ENCODE peak calls at places on chromosomes 2 and 18, in five cellular contexts. One of them, this sample, is unnamed.
A peak's percentile ranks its signal among the peaks of the same experiment; 100 is the strongest.

GRCh38 chr2:176652300-176653182 is 383.3 kb downstream of the MTX2 start:
- DNase-seq in astrocyte: peak; percentile 28
- DNase-seq in left ventricle myocardium inferior: no peak
- DNase-seq in uterus: no peak
- DNase-seq in psoas muscle: no peak
- DNase-seq in this sample: no peak

GRCh38 chr2:58336416-58336815 is 95.3 kb upstream of the FANCL start:
- DNase-seq in astrocyte: no peak
- DNase-seq in left ventricle myocardium inferior: no peak
- DNase-seq in uterus: no peak
- DNase-seq in psoas muscle: no peak
- DNase-seq in this sample: no peak

GRCh38 chr2:70248810-70249438 is 496 bp upstream of the TIA1 start:
- DNase-seq in astrocyte: no peak
- DNase-seq in left ventricle myocardium inferior: peak; percentile 88
- DNase-seq in uterus: peak; percentile 93
- DNase-seq in psoas muscle: peak; percentile 87
- DNase-seq in this sample: no peak

GRCh38 chr18:34108206-34108605 is 116.5 kb downstream of the NOL4 start:
- DNase-seq in astrocyte: no peak
- DNase-seq in left ventricle myocardium inferior: no peak
- DNase-seq in uterus: no peak
- DNase-seq in psoas muscle: no peak
- DNase-seq in this sample: no peak

GRCh38 chr18:830315-830901 is 18.4 kb upstream of the YES1 start:
- DNase-seq in astrocyte: peak; percentile 77
- DNase-seq in left ventricle myocardium inferior: no peak
- DNase-seq in uterus: peak; percentile 21
- DNase-seq in psoas muscle: no peak
- DNase-seq in this sample: no peak

GRCh38 chr2:127893033-127893432 is 7.3 kb upstream of the AMMECR1L start:
- DNase-seq in astrocyte: no peak
- DNase-seq in left ventricle myocardium inferior: peak; percentile 18
- DNase-seq in uterus: no peak
- DNase-seq in psoas muscle: no peak
- DNase-seq in this sample: no peak

GRCh38 chr2:240595381-240596079 is 9.0 kb downstream of the CAPN10 start:
- DNase-seq in astrocyte: no peak
- DNase-seq in left ventricle myocardium inferior: no peak
- DNase-seq in uterus: peak; percentile 11
- DNase-seq in psoas muscle: peak; percentile 20
- DNase-seq in this sample: no peak

GRCh38 chr18:28637897-28638296 is 461.0 kb upstream of the CDH2 start:
- DNase-seq in astrocyte: no peak
- DNase-seq in left ventricle myocardium inferior: no peak
- DNase-seq in uterus: no peak
- DNase-seq in psoas muscle: no peak
- DNase-seq in this sample: no peak

GRCh38 chr2:124323321-124323720 is 298.2 kb downstream of the CNTNAP5 start:
- DNase-seq in astrocyte: no peak
- DNase-seq in left ventricle myocardium inferior: no peak
- DNase-seq in uterus: no peak
- DNase-seq in psoas muscle: no peak
- DNase-seq in this sample: no peak

GRCh38 chr2:45612265-45612664 is 1.2 kb upstream of the SRBD1 start:
- DNase-seq in astrocyte: no peak
- DNase-seq in left ventricle myocardium inferior: no peak
- DNase-seq in uterus: no peak
- DNase-seq in psoas muscle: no peak
- DNase-seq in this sample: no peak

GRCh38 chr2:24513266-24513665 is 22.2 kb downstream of the NCOA1 start:
- DNase-seq in astrocyte: peak; percentile 11
- DNase-seq in left ventricle myocardium inferior: no peak
- DNase-seq in uterus: no peak
- DNase-seq in psoas muscle: no peak
- DNase-seq in this sample: no peak

GRCh38 chr2:2662037-2662846 is 331.2 kb upstream of the MYT1L start:
- DNase-seq in astrocyte: no peak
- DNase-seq in left ventricle myocardium inferior: peak; percentile 62
- DNase-seq in uterus: no peak
- DNase-seq in psoas muscle: peak; percentile 52
- DNase-seq in this sample: no peak

GRCh38 chr2:2219984-2220383 is 111.1 kb downstream of the MYT1L start:
- DNase-seq in astrocyte: no peak
- DNase-seq in left ventricle myocardium inferior: no peak
- DNase-seq in uterus: no peak
- DNase-seq in psoas muscle: no peak
- DNase-seq in this sample: no peak

GRCh38 chr2:191991442-191991841 is 144.6 kb upstream of the CAVIN2 start:
- DNase-seq in astrocyte: no peak
- DNase-seq in left ventricle myocardium inferior: no peak
- DNase-seq in uterus: no peak
- DNase-seq in psoas muscle: no peak
- DNase-seq in this sample: no peak

GRCh38 chr18:58097127-58097906 is 53.3 kb downstream of the NEDD4L start:
- DNase-seq in astrocyte: peak; percentile 57
- DNase-seq in left ventricle myocardium inferior: no peak
- DNase-seq in uterus: no peak
- DNase-seq in psoas muscle: no peak
- DNase-seq in this sample: no peak

GRCh38 chr2:240237609-240238151 is 97.2 kb upstream of the OTOS start:
- DNase-seq in astrocyte: peak; percentile 79
- DNase-seq in left ventricle myocardium inferior: no peak
- DNase-seq in uterus: no peak
- DNase-seq in psoas muscle: no peak
- DNase-seq in this sample: no peak

GRCh38 chr2:23385748-23386421 is 906 bp downstream of the KLHL29 start:
- DNase-seq in astrocyte: no peak
- DNase-seq in left ventricle myocardium inferior: peak; percentile 33
- DNase-seq in uterus: peak; percentile 28
- DNase-seq in psoas muscle: peak; percentile 39
- DNase-seq in this sample: no peak

GRCh38 chr2:23383087-23383486 is 1.9 kb upstream of the KLHL29 start:
- DNase-seq in astrocyte: no peak
- DNase-seq in left ventricle myocardium inferior: no peak
- DNase-seq in uterus: no peak
- DNase-seq in psoas muscle: no peak
- DNase-seq in this sample: no peak

GRCh38 chr2:23386422-23387220 is 1.6 kb downstream of the KLHL29 start:
- DNase-seq in astrocyte: peak; percentile 10
- DNase-seq in left ventricle myocardium inferior: peak; percentile 24
- DNase-seq in uterus: peak; percentile 44
- DNase-seq in psoas muscle: peak; percentile 24
- DNase-seq in this sample: no peak

GRCh38 chr2:23385351-23385747 is 370 bp downstream of the KLHL29 start:
- DNase-seq in astrocyte: peak; percentile 16
- DNase-seq in left ventricle myocardium inferior: peak; percentile 36
- DNase-seq in uterus: peak; percentile 31
- DNase-seq in psoas muscle: peak; percentile 37
- DNase-seq in this sample: no peak

DNA sequence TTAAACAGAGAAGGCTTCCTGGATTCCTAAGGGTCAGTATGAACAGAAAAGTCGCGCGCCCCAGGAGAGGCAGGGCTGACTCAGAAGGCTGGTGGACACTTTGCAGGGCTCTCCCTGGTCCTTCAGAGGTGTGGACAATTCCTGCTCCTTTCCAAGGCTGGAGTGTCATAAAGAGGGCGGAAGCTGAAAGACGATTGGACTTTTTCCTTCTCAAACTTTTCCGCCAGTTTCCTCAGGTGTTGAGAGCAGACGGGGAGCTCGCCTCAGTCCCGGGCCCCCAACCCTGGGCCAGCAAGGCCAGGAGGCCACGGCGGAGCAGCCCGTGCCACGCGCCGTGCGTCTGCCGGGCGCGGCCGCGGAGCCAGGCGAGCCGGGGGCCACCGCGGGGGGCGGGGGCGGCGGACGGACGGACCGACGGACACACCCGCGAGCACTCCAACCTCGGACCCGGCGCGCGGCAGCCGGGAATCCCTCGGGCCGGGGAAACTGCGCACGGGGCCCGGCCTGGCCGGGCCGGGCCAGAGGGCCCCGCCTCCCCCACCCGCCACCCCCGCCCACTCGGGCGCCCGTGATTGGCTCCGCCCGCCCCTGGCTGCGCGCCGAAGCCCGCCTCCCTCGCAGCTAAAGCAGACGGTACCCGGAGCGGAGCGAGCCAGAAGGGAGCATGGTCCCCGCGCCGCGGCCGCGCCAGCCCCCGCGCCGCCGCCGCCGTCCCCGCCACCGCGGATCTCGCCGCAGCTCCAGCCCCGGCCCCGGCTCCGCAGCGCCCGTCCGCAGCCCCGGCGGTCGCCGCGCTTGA is at the start of gene KLHL29:
- DNase-seq in astrocyte: peak; percentile 41
- DNase-seq in left ventricle myocardium inferior: peak; percentile 87
- DNase-seq in uterus: peak; percentile 87
- DNase-seq in psoas muscle: peak; percentile 90
- DNase-seq in this sample: no peak
- H3K4me3 ChIP-seq in astrocyte: peak within 1 kb of the TSS; percentile 60
- H3K4me3 ChIP-seq in left ventricle myocardium inferior: peak within 1 kb of the TSS; percentile 75
- H3K4me3 ChIP-seq in uterus: peak within 1 kb of the TSS; percentile 70
- H3K4me3 ChIP-seq in psoas muscle: peak within 1 kb of the TSS; percentile 76
- H3K4me3 ChIP-seq in this sample: peak within 1 kb of the TSS; percentile 82

DNA sequence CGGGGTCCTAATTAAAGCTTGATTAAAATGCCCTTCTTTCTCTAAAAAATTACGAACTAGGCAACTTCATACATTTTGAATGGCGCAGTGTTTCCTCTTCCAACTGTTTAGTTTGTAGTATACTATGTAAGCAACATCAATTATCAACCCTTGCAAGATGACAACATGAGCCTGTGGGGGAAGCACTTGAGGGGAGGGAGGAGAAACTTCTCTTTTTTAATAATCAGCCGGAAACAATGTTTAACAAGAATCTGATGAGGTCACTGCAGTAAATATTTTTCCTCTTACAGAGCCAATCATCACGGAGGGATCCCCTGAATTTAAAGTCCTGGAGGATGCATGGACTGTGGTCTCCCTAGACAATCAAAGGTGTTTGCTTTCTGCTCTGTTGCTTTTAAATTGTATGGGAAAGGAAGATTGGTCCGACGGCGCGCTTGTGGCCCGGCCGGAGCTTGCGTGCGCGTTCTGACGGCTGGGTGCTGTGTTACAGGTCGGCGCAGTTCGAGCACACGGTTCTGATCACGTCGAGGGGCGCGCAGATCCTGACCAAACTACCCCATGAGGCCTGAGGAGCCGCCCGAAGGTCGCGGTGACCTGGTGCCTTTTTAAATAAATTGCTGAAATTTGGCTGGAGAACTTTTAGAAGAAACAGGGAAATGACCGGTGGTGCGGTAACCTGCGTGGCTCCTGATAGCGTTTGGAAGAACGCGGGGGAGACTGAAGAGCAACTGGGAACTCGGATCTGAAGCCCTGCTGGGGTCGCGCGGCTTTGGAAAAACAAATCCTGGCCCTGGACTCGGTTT is 5.3 kb upstream of the DLX1 start:
- DNase-seq in astrocyte: no peak
- DNase-seq in left ventricle myocardium inferior: no peak
- DNase-seq in uterus: no peak
- DNase-seq in psoas muscle: no peak
- DNase-seq in this sample: no peak
- H3K27me3 ChIP-seq in astrocyte: peaks cover 54% of the 10 kb centered on the region
- H3K27me3 ChIP-seq in left ventricle myocardium inferior: peaks cover 77% of the 10 kb centered on the region
- H3K27me3 ChIP-seq in uterus: peaks cover 47% of the 10 kb centered on the region
- H3K27me3 ChIP-seq in psoas muscle: peaks cover 41% of the 10 kb centered on the region
- H3K27me3 ChIP-seq in this sample: peaks cover 33% of the 10 kb centered on the region

DNA sequence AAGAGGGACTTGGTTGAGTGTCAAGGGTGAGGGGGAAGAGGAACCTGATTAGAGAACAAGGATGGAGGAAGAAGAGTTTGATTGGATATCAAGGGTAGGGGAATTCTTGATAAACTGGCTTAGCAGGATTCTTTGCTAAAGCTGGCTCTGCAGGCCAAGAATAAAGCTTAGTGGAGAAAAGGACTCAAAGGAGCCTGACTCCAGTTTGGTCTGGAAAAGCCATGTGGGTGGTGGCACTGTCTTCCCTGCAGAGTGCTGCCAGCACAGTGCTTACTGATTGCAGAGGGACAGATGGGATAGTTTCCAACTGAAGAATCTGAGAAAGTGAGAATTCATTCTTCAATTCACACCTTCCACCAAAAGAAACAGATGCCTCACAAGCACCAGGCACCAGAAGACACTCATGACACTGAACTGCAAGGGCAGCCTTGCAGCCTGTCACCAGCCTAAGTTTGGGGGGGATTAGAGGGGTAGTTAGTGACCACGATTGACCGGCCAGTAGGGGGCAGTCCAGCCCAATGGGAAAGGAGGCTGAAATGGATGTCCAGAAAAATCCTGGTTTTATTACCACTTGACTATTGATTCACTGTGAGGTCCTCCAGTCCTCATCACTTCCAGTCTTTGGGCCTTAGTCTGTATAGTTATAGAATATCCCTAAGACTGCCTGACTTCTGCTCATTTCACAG is 334.5 kb downstream of the SMAD2 start:
- DNase-seq in astrocyte: no peak
- DNase-seq in left ventricle myocardium inferior: no peak
- DNase-seq in uterus: no peak
- DNase-seq in psoas muscle: no peak
- DNase-seq in this sample: no peak
- TF ChIP-seq CTCF in astrocyte: no peak
- TF ChIP-seq CTCF in left ventricle myocardium inferior: peak; percentile 33
- TF ChIP-seq CTCF in uterus: no peak
- TF ChIP-seq CTCF in psoas muscle: no peak
- TF ChIP-seq CTCF in this sample: peak; percentile 31

GRCh38 chr2:188978291-188979081 is 4.3 kb downstream of the COL3A1 start:
- DNase-seq in astrocyte: peak; percentile 96
- DNase-seq in left ventricle myocardium inferior: no peak
- DNase-seq in uterus: peak; percentile 61
- DNase-seq in psoas muscle: no peak
- DNase-seq in this sample: peak; percentile 63
- H3K4me3 ChIP-seq in astrocyte: no peak overlapping the region
- H3K4me3 ChIP-seq in left ventricle myocardium inferior: peak overlapping the region; percentile 64
- H3K4me3 ChIP-seq in uterus: peak overlapping the region; percentile 58
- H3K4me3 ChIP-seq in psoas muscle: peak overlapping the region; percentile 52
- H3K4me3 ChIP-seq in this sample: peak overlapping the region; percentile 67

GRCh38 chr2:41958775-41959174 is 89.0 kb upstream of the PKDCC start:
- DNase-seq in astrocyte: peak; percentile 38
- DNase-seq in left ventricle myocardium inferior: no peak
- DNase-seq in uterus: no peak
- DNase-seq in psoas muscle: no peak
- DNase-seq in this sample: no peak

GRCh38 chr2:41954304-41955291 is 93.2 kb upstream of the PKDCC start:
- DNase-seq in astrocyte: no peak
- DNase-seq in left ventricle myocardium inferior: no peak
- DNase-seq in uterus: no peak
- DNase-seq in psoas muscle: no peak
- DNase-seq in this sample: no peak

GRCh38 chr2:41955641-41956040 is 92.2 kb upstream of the PKDCC start:
- DNase-seq in astrocyte: no peak
- DNase-seq in left ventricle myocardium inferior: no peak
- DNase-seq in uterus: no peak
- DNase-seq in psoas muscle: no peak
- DNase-seq in this sample: no peak

GRCh38 chr2:41959760-41960159 is 88.1 kb upstream of the PKDCC start:
- DNase-seq in astrocyte: no peak
- DNase-seq in left ventricle myocardium inferior: no peak
- DNase-seq in uterus: no peak
- DNase-seq in psoas muscle: no peak
- DNase-seq in this sample: no peak

GRCh38 chr2:41957431-41957830 is 90.4 kb upstream of the PKDCC start:
- DNase-seq in astrocyte: no peak
- DNase-seq in left ventricle myocardium inferior: no peak
- DNase-seq in uterus: no peak
- DNase-seq in psoas muscle: no peak
- DNase-seq in this sample: no peak
- H3K27me3 ChIP-seq in astrocyte: peaks cover 6% of the 10 kb centered on the region
- H3K27me3 ChIP-seq in left ventricle myocardium inferior: no peaks in the 10 kb centered on the region
- H3K27me3 ChIP-seq in uterus: no peaks in the 10 kb centered on the region
- H3K27me3 ChIP-seq in psoas muscle: no peaks in the 10 kb centered on the region
- H3K27me3 ChIP-seq in this sample: peaks cover 28% of the 10 kb centered on the region

GRCh38 chr2:152500336-152500735 is 165.4 kb downstream of the FMNL2 start:
- DNase-seq in astrocyte: no peak
- DNase-seq in left ventricle myocardium inferior: no peak
- DNase-seq in uterus: no peak
- DNase-seq in psoas muscle: no peak
- DNase-seq in this sample: no peak
- TF ChIP-seq CTCF in astrocyte: no peak
- TF ChIP-seq CTCF in left ventricle myocardium inferior: no peak
- TF ChIP-seq CTCF in uterus: no peak
- TF ChIP-seq CTCF in psoas muscle: no peak
- TF ChIP-seq CTCF in this sample: no peak

This sample was measured in BJ.